ENCODE peak calls at places on chromosomes 1 and 21, in five cellular contexts. Z is IMR-90, O is stomach, S is esophagus squamous epithelium, G is adrenal gland. T is an unnamed sample.

GRCh38 chr21:38544681-38545080 is 46.4 kb upstream of the ERG start:
- DNase-seq in Z (no peak), O (no peak), G (no peak), S (no peak), T (no peak)

GRCh38 chr1:160860840-160861505 is 1.7 kb downstream of the CD244 start:
- DNase-seq in S (no peak), G (no peak), O (no peak), Z (no peak), T (no peak)

GRCh38 chr1:19369396-19370090 is 57.4 kb downstream of the SLC66A1 start:
- DNase-seq in Z (no peak), G (no peak), S (no peak), O (no peak), T (no peak)

GRCh38 chr1:234918216-234918841 is 210.3 kb downstream of the TOMM20 start:
- DNase-seq in G (no peak), S (no peak), Z (no peak), O (peak; percentile 66), T (no peak)

GRCh38 chr1:238404506-238404905 is 513.8 kb upstream of the ZP4 start:
- DNase-seq in G (no peak), Z (peak; percentile 29), S (no peak), O (no peak), T (no peak)

GRCh38 chr1:239717097-239718051 is 331.0 kb downstream of the CHRM3 start:
- DNase-seq in S (no peak), O (no peak), G (no peak), Z (no peak), T (no peak)

GRCh38 chr1:24541711-24542346 is 14.1 kb upstream of the NCMAP start:
- DNase-seq in Z (no peak), G (no peak), O (peak; percentile 29), S (no peak), T (no peak)

GRCh38 chr21:44925027-44925755 is 4.5 kb upstream of the ITGB2 start:
- DNase-seq in G (no peak), S (no peak), Z (peak; percentile 64), O (no peak), T (no peak)

GRCh38 chr1:98045211-98046030 is 124.6 kb upstream of the DPYD start:
- DNase-seq in Z (peak; percentile 62), O (peak; percentile 23), G (no peak), S (no peak), T (peak; percentile 18)

GRCh38 chr1:36766481-36766880 is 267.8 kb downstream of the GRIK3 start:
- DNase-seq in O (no peak), G (no peak), Z (no peak), S (no peak), T (no peak)

GRCh38 chr1:94949681-94950661 is 23.1 kb upstream of the CNN3 start:
- DNase-seq in G (no peak), O (peak; percentile 66), S (no peak), Z (peak; percentile 85), T (no peak)

GRCh38 chr1:23838401-23838866 is 13.2 kb upstream of the HMGCL start:
- DNase-seq in S (peak; percentile 16), G (peak; percentile 48), O (peak; percentile 78), Z (peak; percentile 13), T (peak; percentile 48)

GRCh38 chr1:73839922-73840321 is 358.1 kb downstream of the LRRIQ3 start:
- DNase-seq in Z (no peak), G (no peak), S (no peak), O (no peak), T (peak; percentile 47)

GRCh38 chr1:159000070-159000409 is 9.7 kb upstream of the IFI16 start:
- DNase-seq in Z (no peak), G (no peak), S (no peak), O (no peak), T (no peak)

GRCh38 chr1:43357251-43357650 is 1.5 kb upstream of the CDC20 start:
- DNase-seq in G (no peak), S (no peak), Z (peak; percentile 70), O (no peak), T (no peak)

GRCh38 chr1:43358746-43359693 is at the start of gene CDC20:
- DNase-seq in O (peak; percentile 100), Z (peak; percentile 92), G (peak; percentile 98), S (peak; percentile 94), T (peak; percentile 99)

GRCh38 chr1:43359696-43360095 is 915 bp downstream of the CDC20 start:
- DNase-seq in S (no peak), G (no peak), Z (no peak), O (no peak), T (no peak)

GRCh38 chr1:43360616-43361015 is 1.8 kb downstream of the CDC20 start:
- DNase-seq in Z (no peak), G (no peak), O (no peak), S (no peak), T (no peak)

DNA sequence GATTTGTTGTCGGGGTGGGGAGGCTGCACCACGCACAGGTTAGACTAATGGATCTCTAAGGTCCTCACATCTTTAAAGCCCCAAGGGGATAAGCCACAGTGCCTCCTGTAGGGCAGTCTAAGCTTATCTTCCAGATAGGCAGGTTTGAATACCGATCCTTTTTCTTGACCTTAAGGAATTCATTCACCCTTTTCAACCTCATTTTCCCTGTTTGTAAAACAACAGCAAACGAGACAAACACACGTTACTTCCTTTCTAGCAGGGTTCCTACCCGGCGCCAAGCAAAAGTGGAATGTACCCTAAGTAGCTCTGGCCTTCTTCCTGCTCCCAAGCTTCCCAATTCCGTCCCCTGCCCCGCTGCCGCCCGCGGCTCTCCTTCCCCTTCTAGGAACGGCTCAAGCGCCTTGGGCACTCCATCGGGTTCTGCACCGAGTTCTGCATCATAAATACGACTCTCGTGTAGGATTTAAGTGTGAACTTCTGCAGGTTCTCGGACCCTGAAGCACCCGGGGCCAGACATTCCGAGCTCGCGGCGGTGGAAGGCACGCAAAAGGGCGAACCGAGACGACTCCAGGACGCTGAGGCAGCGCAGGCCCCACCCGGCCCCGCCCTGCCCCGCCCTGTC is 548 bp upstream of the CDC20 start:
- DNase-seq in S (no peak), Z (peak; percentile 37), O (no peak), G (no peak), T (no peak)
- TF ChIP-seq CTCF in S (peak; percentile 20), Z (peak; percentile 46), O (no peak), G (peak; percentile 39), T (peak; percentile 6)

GRCh38 chr1:155192346-155193274 is 15.1 kb downstream of the THBS3 start:
- DNase-seq in S (no peak), O (peak; percentile 89), Z (no peak), G (no peak), T (no peak)

GRCh38 chr1:155196103-155196892 is 11.4 kb downstream of the THBS3 start:
- DNase-seq in Z (no peak), G (no peak), O (no peak), S (no peak), T (no peak)

GRCh38 chr1:155191904-155192303 is 15.8 kb downstream of the THBS3 start:
- DNase-seq in G (no peak), O (no peak), S (no peak), Z (no peak), T (no peak)

GRCh38 chr1:155195201-155196102 is 12.2 kb downstream of the THBS3 start:
- DNase-seq in Z (peak; percentile 11), O (no peak), S (no peak), G (no peak), T (no peak)

DNA sequence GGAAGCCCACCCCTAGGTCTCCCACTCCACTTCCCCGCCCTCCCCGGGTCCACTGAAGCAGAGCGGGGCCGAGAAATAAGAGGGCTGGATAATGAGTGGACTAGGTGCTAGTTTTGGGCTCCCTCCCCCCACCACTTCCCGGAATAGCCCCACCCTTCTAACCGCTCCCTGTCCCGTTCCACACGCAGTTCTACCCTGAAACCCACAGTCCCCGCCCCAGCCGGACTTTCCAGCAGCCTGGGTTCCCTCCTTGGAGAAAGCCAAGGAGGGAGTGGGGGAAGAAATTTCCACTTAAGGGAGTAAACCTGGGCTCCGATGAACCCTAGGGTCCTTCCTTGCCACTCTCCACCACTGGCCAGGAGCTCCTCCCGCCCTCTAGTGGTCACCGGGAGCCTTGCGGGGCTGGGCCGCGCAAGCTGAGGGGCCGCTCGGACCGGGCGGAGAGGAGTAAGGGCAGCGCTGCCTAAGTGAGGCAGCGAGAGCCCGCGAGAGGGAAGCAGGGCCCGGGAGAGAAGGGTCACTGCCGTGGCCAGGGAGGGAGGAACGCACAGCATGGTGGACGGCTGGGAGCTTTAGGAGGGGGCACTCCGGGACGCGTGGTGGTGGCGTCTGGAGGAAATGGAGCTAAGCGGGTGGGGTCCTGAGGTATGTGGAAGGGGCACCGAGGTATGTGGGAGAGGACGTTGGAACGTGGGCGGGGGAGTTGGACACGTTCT is 14.3 kb downstream of the THBS3 start:
- DNase-seq in Z (peak; percentile 81), O (peak; percentile 93), S (no peak), G (peak; percentile 84), T (peak; percentile 87)
- TF ChIP-seq POLR2A in Z (peak; percentile 73), O (no peak), S (no peak), G (no peak), T (no peak)

GRCh38 chr1:29532741-29533140 is 296.4 kb downstream of the PTPRU start:
- DNase-seq in Z (no peak), G (no peak), S (no peak), O (peak; percentile 46), T (no peak)

GRCh38 chr1:29527314-29528004 is 291.1 kb downstream of the PTPRU start:
- DNase-seq in Z (no peak), G (no peak), O (peak; percentile 17), S (no peak), T (peak; percentile 49)

GRCh38 chr1:29531596-29531995 is 295.3 kb downstream of the PTPRU start:
- DNase-seq in S (no peak), G (no peak), O (no peak), Z (no peak), T (no peak)

GRCh38 chr1:29529677-29530278 is 293.5 kb downstream of the PTPRU start:
- DNase-seq in O (no peak), Z (no peak), S (no peak), G (no peak), T (no peak)

GRCh38 chr1:29532285-29532684 is 296.0 kb downstream of the PTPRU start:
- DNase-seq in Z (no peak), S (no peak), G (no peak), O (peak; percentile 13), T (no peak)
- H3K9me3 ChIP-seq in Z (no peaks in the 10 kb centered on the region), S (no peaks in the 10 kb centered on the region), G (no peaks in the 10 kb centered on the region), O (peaks cover 16% of the 10 kb centered on the region), T (no peaks in the 10 kb centered on the region)

DNA sequence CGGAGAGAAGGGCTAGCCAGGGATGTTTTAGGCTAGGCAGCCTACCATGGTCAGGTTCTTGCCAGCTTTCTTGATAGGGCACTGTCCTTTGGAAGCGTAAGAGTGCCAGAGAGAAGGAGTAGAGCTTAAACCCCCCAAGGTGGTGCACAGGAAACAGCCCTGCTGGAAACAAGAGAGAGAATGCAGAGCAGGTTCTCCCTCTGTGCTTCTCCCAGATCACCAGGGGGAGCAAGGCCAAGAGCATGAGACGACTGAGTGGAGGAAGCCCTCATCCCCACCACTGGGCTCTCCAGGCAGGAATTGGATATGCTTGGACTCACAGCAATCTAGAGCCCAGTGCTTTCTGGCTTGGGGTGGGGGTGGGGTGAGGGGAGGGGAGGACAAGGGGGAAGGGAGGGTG is 49.8 kb downstream of the ATP2B4 start:
- DNase-seq in Z (no peak), G (no peak), S (no peak), O (no peak), T (no peak)
- TF ChIP-seq CTCF in Z (peak; percentile 10), G (no peak), S (no peak), O (no peak), T (no peak)